ENCODE peak calls at places on chromosomes 13 and 19, in eight cellular contexts. C is brain microvascular endothelial cell; A is ecto neural progenitor cell; X is stimulated activated CD4-positive, alpha-beta T cell treated with anti-CD3 and anti-CD28 coated beads, Interleukin-1b, Interleukin-23, amount 100 ng/mL, for 4 hours; V is NCI-H2081; N is stimulated activated CD8-positive, alpha-beta memory T cell treated with anti-CD3 and anti-CD28 coated beads, Interleukin-7, amount 100 ng/mL, for 24 hours; Z is kidney tubule cell; D is T-helper 17 cell. E is an unnamed sample.

GRCh38 chr13:112207124-112207523 is 140.2 kb downstream of the SOX1 start:
- DNase-seq in C (no peak), Z (no peak), X (no peak), A (no peak), V (no peak), D (no peak), N (no peak), E (no peak)

GRCh38 chr13:37679043-37679442 is 80.5 kb upstream of the POSTN start:
- DNase-seq in C (no peak), X (no peak), Z (no peak), N (no peak), D (no peak), V (no peak), A (no peak), E (no peak)

GRCh38 chr19:49506575-49507105 is 5.8 kb upstream of the FCGRT start:
- DNase-seq in Z (peak), N (no peak), D (peak), V (peak), X (peak), A (peak), C (no peak), E (peak)

GRCh38 chr19:48751835-48752510 is 468 bp downstream of the FUT1 start:
- DNase-seq in N (no peak), Z (no peak), A (no peak), V (peak), C (no peak), D (no peak), X (no peak), E (no peak)

GRCh38 chr19:5960005-5961001 is 17.6 kb downstream of the RANBP3 start:
- DNase-seq in D (no peak), V (peak), Z (no peak), X (no peak), A (no peak), N (no peak), C (no peak), E (no peak)

GRCh38 chr19:4097501-4097900 is 26.4 kb downstream of the MAP2K2 start:
- DNase-seq in D (no peak), V (no peak), X (no peak), C (no peak), A (no peak), N (no peak), Z (no peak), E (no peak)

GRCh38 chr19:43901395-43902390 is 33.4 kb downstream of the ZNF45 start:
- DNase-seq in N (peak), X (peak), D (peak), Z (peak), C (peak), A (peak), V (peak), E (peak)

GRCh38 chr13:95367309-95367843 is 66.1 kb upstream of the ABCC4 start:
- DNase-seq in A (no peak), V (no peak), N (no peak), Z (no peak), X (no peak), D (no peak), C (no peak), E (no peak)

GRCh38 chr13:114124921-114125320 is 7.5 kb downstream of the RASA3 start:
- DNase-seq in Z (peak), D (no peak), N (peak), C (peak), X (peak), A (no peak), V (no peak), E (no peak)

GRCh38 chr19:13055213-13056051 is 47.2 kb downstream of the LYL1 start:
- DNase-seq in D (no peak), Z (peak), X (no peak), N (no peak), V (no peak), A (peak), C (peak), E (no peak)